ENCODE peak calls at places on chromosomes 7 and 10, in seven cellular contexts. S, K, D, J, N, X and P are unnamed samples.

GRCh38 chr7:121369462-121369861 is 26.6 kb downstream of the FAM3C start:
- DNase-seq in S (no peak), K (no peak), D (no peak), J (peak; percentile 44), N (peak; percentile 2), X (no peak), P (no peak)

GRCh38 chr7:55366461-55367138 is 1.5 kb downstream of the LANCL2 start:
- DNase-seq in S (no peak), K (no peak), D (peak; percentile 48), J (peak; percentile 17), N (peak; percentile 25), X (peak; percentile 24), P (peak; percentile 43)

GRCh38 chr10:113093188-113094113 is 143.4 kb downstream of the TCF7L2 start:
- DNase-seq in S (no peak), K (peak; percentile 87), D (no peak), J (peak; percentile 8), N (peak; percentile 88), X (no peak), P (peak; percentile 23)

GRCh38 chr7:140017543-140017942 is 45.2 kb downstream of the PARP12 start:
- DNase-seq in S (no peak), K (no peak), D (no peak), J (no peak), N (no peak), X (no peak), P (no peak)

GRCh38 chr10:103447187-103447586 is 5.0 kb downstream of the CALHM2 start:
- DNase-seq in S (no peak), K (no peak), D (no peak), J (no peak), N (no peak), X (no peak), P (no peak)

GRCh38 chr10:93680414-93681047 is 21.9 kb downstream of the FRA10AC1 start:
- DNase-seq in S (no peak), K (peak; percentile 34), D (peak; percentile 12), J (no peak), N (peak; percentile 38), X (no peak), P (peak; percentile 75)

GRCh38 chr10:125414998-125415397 is 254.6 kb upstream of the CTBP2 start:
- DNase-seq in S (no peak), K (no peak), D (no peak), J (no peak), N (no peak), X (no peak), P (no peak)

GRCh38 chr10:114359041-114359952 is 45.0 kb downstream of the AFAP1L2 start:
- DNase-seq in S (no peak), K (no peak), D (no peak), J (no peak), N (no peak), X (no peak), P (no peak)

GRCh38 chr7:124072603-124073324 is 39.9 kb upstream of the TMEM229A start:
- DNase-seq in S (no peak), K (no peak), D (no peak), J (no peak), N (peak; percentile 6), X (no peak), P (no peak)

GRCh38 chr10:78185693-78186055 is 152.0 kb downstream of the RPS24 start:
- DNase-seq in S (no peak), K (no peak), D (no peak), J (no peak), N (no peak), X (no peak), P (no peak)

GRCh38 chr10:58969578-58969977 is 206.9 kb upstream of the PHYHIPL start:
- DNase-seq in S (no peak), K (no peak), D (no peak), J (no peak), N (no peak), X (no peak), P (no peak)

GRCh38 chr7:139424004-139424403 is 59.5 kb downstream of the KLRG2 start:
- DNase-seq in S (no peak), K (no peak), D (no peak), J (no peak), N (no peak), X (no peak), P (no peak)

GRCh38 chr10:131094406-131095108 is 217.0 kb downstream of the TCERG1L start:
- DNase-seq in S (no peak), K (peak; percentile 18), D (no peak), J (no peak), N (no peak), X (no peak), P (peak; percentile 82)

GRCh38 chr7:155863721-155864151 is 51.5 kb upstream of the SHH start:
- DNase-seq in S (peak; percentile 23), K (no peak), D (no peak), J (no peak), N (no peak), X (no peak), P (no peak)

GRCh38 chr10:75137533-75138438 is 26.3 kb downstream of the SAMD8 start:
- DNase-seq in S (no peak), K (peak; percentile 38), D (peak; percentile 37), J (no peak), N (no peak), X (peak; percentile 87), P (no peak)

GRCh38 chr10:79561257-79561656 is 1.1 kb upstream of the SFTPA2 start:
- DNase-seq in S (no peak), K (no peak), D (no peak), J (no peak), N (no peak), X (no peak), P (no peak)

GRCh38 chr7:75762350-75762917 is 9.6 kb downstream of the CCL26 start:
- DNase-seq in S (no peak), K (peak; percentile 40), D (peak; percentile 84), J (peak; percentile 40), N (peak; percentile 59), X (peak; percentile 82), P (peak; percentile 87)

GRCh38 chr7:682810-683209 is 43.7 kb upstream of the DNAAF5 start:
- DNase-seq in S (no peak), K (no peak), D (no peak), J (no peak), N (no peak), X (no peak), P (no peak)

GRCh38 chr10:86305521-86305920 is 61.1 kb downstream of the GRID1 start:
- DNase-seq in S (no peak), K (no peak), D (no peak), J (no peak), N (no peak), X (no peak), P (no peak)

GRCh38 chr7:36227223-36227622 is 74.2 kb downstream of the EEPD1 start:
- DNase-seq in S (no peak), K (no peak), D (no peak), J (no peak), N (no peak), X (no peak), P (no peak)

GRCh38 chr7:12281026-12281425 is 69.9 kb downstream of the TMEM106B start:
- DNase-seq in S (no peak), K (no peak), D (no peak), J (no peak), N (no peak), X (no peak), P (no peak)

GRCh38 chr7:129436335-129436923 is 2.2 kb downstream of the STRIP2 start:
- DNase-seq in S (no peak), K (no peak), D (no peak), J (no peak), N (no peak), X (peak; percentile 56), P (no peak)

GRCh38 chr10:3702569-3702968 is 82.4 kb downstream of the KLF6 start:
- DNase-seq in S (no peak), K (no peak), D (no peak), J (no peak), N (peak; percentile 33), X (no peak), P (peak; percentile 71)

GRCh38 chr10:113680172-113681111 is 730 bp downstream of the CASP7 start:
- DNase-seq in S (no peak), K (no peak), D (no peak), J (peak; percentile 42), N (peak; percentile 24), X (peak; percentile 6), P (peak; percentile 50)

GRCh38 chr10:95246582-95247051 is 44.2 kb downstream of the PDLIM1 start:
- DNase-seq in S (peak; percentile 90), K (peak; percentile 65), D (peak; percentile 68), J (no peak), N (peak; percentile 62), X (peak; percentile 59), P (no peak)

GRCh38 chr10:103507235-103508191 is 14.0 kb downstream of the NEURL1 start:
- DNase-seq in S (no peak), K (no peak), D (peak; percentile 66), J (no peak), N (no peak), X (no peak), P (no peak)

GRCh38 chr10:87095241-87095945 is 387 bp downstream of the SHLD2 start:
- DNase-seq in S (peak; percentile 77), K (peak; percentile 35), D (peak; percentile 89), J (peak; percentile 43), N (peak; percentile 76), X (no peak), P (peak; percentile 65)

GRCh38 chr7:143882611-143883078 is 19.3 kb downstream of the TCAF1 start:
- DNase-seq in S (no peak), K (no peak), D (peak; percentile 96), J (no peak), N (peak; percentile 79), X (no peak), P (no peak)

GRCh38 chr7:34260282-34260681 is 354.9 kb downstream of the BMPER start:
- DNase-seq in S (no peak), K (peak; percentile 61), D (no peak), J (no peak), N (no peak), X (no peak), P (no peak)

GRCh38 chr10:33204049-33204448 is 130.4 kb downstream of the NRP1 start:
- DNase-seq in S (no peak), K (no peak), D (no peak), J (no peak), N (no peak), X (no peak), P (no peak)
- TF ChIP-seq JUND in S (no peak), K (no peak), D (no peak), J (no peak), N (no peak), X (no peak), P (no peak)

GRCh38 chr10:132609211-132609610 is 71.6 kb downstream of the INPP5A start:
- DNase-seq in S (no peak), K (no peak), D (no peak), J (no peak), N (no peak), X (no peak), P (no peak)
- TF ChIP-seq JUND in S (no peak), K (no peak), D (no peak), J (no peak), N (no peak), X (no peak), P (no peak)

DNA sequence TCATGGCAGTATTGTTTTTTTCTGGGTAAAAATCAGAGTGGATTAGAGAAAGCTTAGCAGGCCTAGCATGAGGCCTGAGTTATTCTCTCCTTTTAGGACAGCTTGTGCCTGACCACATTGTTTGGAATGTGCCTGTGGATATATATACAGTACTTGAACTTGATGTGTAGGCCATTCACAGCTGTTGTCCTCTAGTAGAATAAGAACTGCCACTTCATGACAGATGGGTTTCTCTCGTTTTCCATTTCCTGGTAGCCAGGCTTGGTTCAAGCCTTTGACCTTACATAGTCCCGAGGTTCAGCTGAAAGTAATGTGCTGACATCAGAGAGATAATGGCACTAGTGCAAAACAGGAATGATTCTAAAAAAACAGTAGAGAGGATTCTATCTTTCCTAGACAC is 473.9 kb downstream of the AUTS2 start:
- DNase-seq in S (no peak), K (no peak), D (no peak), J (no peak), N (no peak), X (no peak), P (peak; percentile 48)
- TF ChIP-seq JUND in S (no peak), K (no peak), D (no peak), J (no peak), N (no peak), X (no peak), P (no peak)

GRCh38 chr7:39691821-39692220 is 68.4 kb downstream of the RALA start:
- DNase-seq in S (no peak), K (peak; percentile 13), D (no peak), J (no peak), N (no peak), X (no peak), P (no peak)
- TF ChIP-seq JUND in S (no peak), K (peak; percentile 35), D (peak; percentile 88), J (no peak), N (no peak), X (no peak), P (no peak)